ENCODE peak calls at places on chromosomes 16 and 17, in four cellular contexts. S is A673; K is neural progenitor cell; H is stimulated activated CD4-positive, alpha-beta T cell treated with anti-CD3 and anti-CD28 coated beads, Interleukin-2, amount 100 ng/mL, for 24 hours. D is an unnamed sample.

GRCh38 chr17:20092973-20093626 is 83.9 kb downstream of the SPECC1 start:
- DNase-seq in S (no peak), K (no peak), H (no peak), D (no peak)

GRCh38 chr17:38667787-38668122 is 7.0 kb downstream of the EPOP start:
- DNase-seq in S (no peak), K (no peak), H (no peak), D (no peak)

GRCh38 chr16:81940781-81941560 is 70.3 kb downstream of the SDR42E1 start:
- DNase-seq in S (peak; percentile 67), K (peak; percentile 16), H (peak; percentile 13), D (no peak)

GRCh38 chr17:38671939-38672720 is 2.6 kb downstream of the EPOP start:
- DNase-seq in S (no peak), K (peak; percentile 54), H (no peak), D (no peak)

GRCh38 chr17:14690704-14691103 is 389.8 kb downstream of the HS3ST3B1 start:
- DNase-seq in S (no peak), K (no peak), H (no peak), D (no peak)

GRCh38 chr17:29591737-29592624 is 951 bp upstream of the ANKRD13B start:
- DNase-seq in S (peak; percentile 98), K (peak; percentile 96), H (peak; percentile 92), D (peak; percentile 80)

GRCh38 chr17:81332949-81333570 is 38.0 kb upstream of the SLC38A10 start:
- DNase-seq in S (no peak), K (no peak), H (no peak), D (no peak)

GRCh38 chr16:1426734-1427451 is 4.0 kb upstream of the PERCC1 start:
- DNase-seq in S (no peak), K (no peak), H (no peak), D (no peak)

GRCh38 chr16:68130520-68130919 is 45.4 kb downstream of the NFATC3 start:
- DNase-seq in S (no peak), K (no peak), H (no peak), D (no peak)

GRCh38 chr17:19421926-19422325 is 10.9 kb downstream of the RNF112 start:
- DNase-seq in S (no peak), K (no peak), H (no peak), D (no peak)

GRCh38 chr16:90008708-90009145 is 10.5 kb downstream of the DBNDD1 start:
- DNase-seq in S (no peak), K (no peak), H (peak; percentile 64), D (peak; percentile 56)

GRCh38 chr17:7707858-7708750 is 3.1 kb downstream of the EFNB3 start:
- DNase-seq in S (no peak), K (no peak), H (no peak), D (no peak)

GRCh38 chr17:59154721-59155438 is at the start of gene SKA2:
- DNase-seq in S (no peak), K (peak; percentile 99), H (peak; percentile 94), D (peak; percentile 98)

GRCh38 chr17:73720187-73720834 is 76.1 kb upstream of the SDK2 start:
- DNase-seq in S (no peak), K (no peak), H (no peak), D (no peak)

GRCh38 chr17:9897569-9897968 is 7.5 kb downstream of the RCVRN start:
- DNase-seq in S (no peak), K (peak; percentile 62), H (no peak), D (no peak)

GRCh38 chr16:84502075-84502474 is 2.4 kb downstream of the MEAK7 start:
- DNase-seq in S (no peak), K (no peak), H (no peak), D (no peak)

GRCh38 chr16:29290631-29291247 is 115.8 kb downstream of the NPIPB11 start:
- DNase-seq in S (peak; percentile 46), K (peak; percentile 76), H (peak; percentile 66), D (peak; percentile 85)

GRCh38 chr16:17334096-17334495 is 136.7 kb downstream of the XYLT1 start:
- DNase-seq in S (no peak), K (no peak), H (no peak), D (no peak)

GRCh38 chr17:40369923-40370322 is 5.4 kb upstream of the GJD3 start:
- DNase-seq in S (no peak), K (no peak), H (no peak), D (no peak)

GRCh38 chr16:3170440-3171180 is 17.4 kb upstream of the OR1F1 start:
- DNase-seq in S (no peak), K (peak; percentile 57), H (peak; percentile 36), D (no peak)

GRCh38 chr17:75845058-75845711 is 981 bp upstream of the UNC13D start:
- DNase-seq in S (peak; percentile 77), K (peak; percentile 84), H (peak; percentile 79), D (peak; percentile 60)

GRCh38 chr16:76653390-76654026 is 376.3 kb downstream of the CNTNAP4 start:
- DNase-seq in S (peak; percentile 65), K (peak; percentile 81), H (no peak), D (no peak)

GRCh38 chr16:48053346-48053745 is 102.4 kb downstream of the ABCC12 start:
- DNase-seq in S (no peak), K (peak; percentile 73), H (no peak), D (no peak)

GRCh38 chr17:34171245-34171818 is 83.8 kb upstream of the CCL2 start:
- DNase-seq in S (peak; percentile 44), K (peak; percentile 57), H (peak; percentile 60), D (peak; percentile 51)

GRCh38 chr17:51166987-51167931 is 1.0 kb downstream of the NME2 start:
- DNase-seq in S (peak; percentile 78), K (peak; percentile 66), H (peak; percentile 80), D (peak; percentile 62)

GRCh38 chr17:13746379-13746778 is 144.7 kb upstream of the HS3ST3A1 start:
- DNase-seq in S (no peak), K (no peak), H (no peak), D (no peak)

GRCh38 chr16:89320717-89321501 is 103.4 kb downstream of the ZNF778 start:
- DNase-seq in S (peak; percentile 52), K (peak; percentile 67), H (no peak), D (no peak)

GRCh38 chr16:26447570-26447969 is 619.2 kb upstream of the C16orf82 start:
- DNase-seq in S (no peak), K (no peak), H (no peak), D (no peak)

GRCh38 chr17:69743091-69743490 is 328.6 kb downstream of the MAP2K6 start:
- DNase-seq in S (no peak), K (no peak), H (no peak), D (no peak)

D was measured in T-helper 2 cell treated with Interferon-gamma antibody and Interleukin-4, amounts not matched to agents 5 μg/mL and 100 μg/mL, for 36 hours.